ENCODE peak calls at places on chromosome 15, in eight cellular contexts. C, P, V, R, I, M, T and Q are unnamed samples.

GRCh38 chr15:25056484-25057429 is 102.0 kb downstream of the SNRPN start:
- DNase-seq in I (no peak), C (no peak), M (no peak), T (no peak), R (peak; percentile 46), V (peak; percentile 65), P (no peak), Q (no peak)

GRCh38 chr15:90624278-90624930 is 92.7 kb upstream of the BLM start:
- DNase-seq in V (no peak), M (no peak), T (no peak), R (no peak), C (no peak), P (no peak), I (no peak), Q (no peak)

GRCh38 chr15:41281236-41281635 is 50.2 kb downstream of the CHP1 start:
- DNase-seq in C (no peak), M (no peak), R (no peak), P (no peak), T (peak; percentile 83), V (no peak), I (no peak), Q (no peak)

GRCh38 chr15:66841953-66842681 is 140.1 kb downstream of the SMAD6 start:
- DNase-seq in V (no peak), M (peak; percentile 38), R (peak; percentile 94), T (peak; percentile 90), C (no peak), P (peak; percentile 95), I (no peak), Q (peak; percentile 96)

GRCh38 chr15:55942332-55942731 is 51.1 kb downstream of the NEDD4 start:
- DNase-seq in R (no peak), T (no peak), M (no peak), V (no peak), P (no peak), I (no peak), C (no peak), Q (no peak)

GRCh38 chr15:52394020-52394608 is 98.5 kb upstream of the MYO5C start:
- DNase-seq in P (no peak), V (no peak), T (no peak), M (no peak), R (no peak), C (no peak), I (no peak), Q (no peak)

GRCh38 chr15:70182858-70183695 is 85.4 kb upstream of the TLE3 start:
- DNase-seq in T (no peak), I (no peak), M (no peak), P (peak; percentile 20), V (no peak), R (peak; percentile 26), C (no peak), Q (no peak)

GRCh38 chr15:88747626-88748025 is 55.6 kb upstream of the ACAN start:
- DNase-seq in T (no peak), P (no peak), R (no peak), I (no peak), C (no peak), V (no peak), M (no peak), Q (no peak)

DNA sequence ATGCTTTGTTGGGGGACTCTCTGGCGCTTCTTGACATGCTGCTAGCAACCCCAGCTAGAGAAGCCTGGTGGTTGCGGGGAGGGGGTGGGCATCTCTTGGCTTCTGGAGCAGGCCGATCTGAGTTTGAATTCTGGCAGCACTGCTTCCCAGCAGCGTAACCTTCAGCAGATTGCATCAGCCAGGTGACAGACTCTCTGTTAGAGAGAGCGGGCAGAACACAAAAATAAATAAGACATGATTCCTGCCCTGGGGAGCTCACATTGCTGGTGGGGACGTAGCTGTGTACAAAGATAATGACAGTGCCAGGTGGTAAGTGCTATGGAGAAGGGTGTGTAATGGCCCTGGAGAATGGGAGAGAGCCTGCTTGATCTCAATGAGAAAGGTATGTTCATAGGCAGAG is 87.4 kb downstream of the THSD4 start:
- DNase-seq in C (no peak), I (no peak), T (no peak), P (no peak), V (no peak), M (no peak), R (no peak), Q (no peak)
- H3K27ac ChIP-seq in C (no peak overlapping the region), I (no peak overlapping the region), T (no peak overlapping the region), P (no peak overlapping the region), V (no peak overlapping the region), M (no peak overlapping the region), R (no peak overlapping the region), Q (no peak overlapping the region)

GRCh38 chr15:79283252-79284048 is 928 bp downstream of the ANKRD34C start:
- DNase-seq in C (no peak), V (peak; percentile 73), P (no peak), M (no peak), I (no peak), R (peak; percentile 73), T (peak; percentile 18), Q (no peak)
- H3K4me3 ChIP-seq in C (no peak overlapping the region), V (no peak overlapping the region), P (no peak overlapping the region), M (no peak overlapping the region), I (no peak overlapping the region), R (no peak overlapping the region), T (no peak overlapping the region), Q (no peak overlapping the region)

GRCh38 chr15:77483426-77483825 is 62.7 kb downstream of the HMG20A start:
- DNase-seq in C (no peak), T (no peak), I (no peak), P (no peak), R (no peak), V (no peak), M (no peak), Q (no peak)
- H3K27ac ChIP-seq in C (no peak overlapping the region), T (peak overlapping the region; percentile 6), I (no peak overlapping the region), P (no peak overlapping the region), R (no peak overlapping the region), V (no peak overlapping the region), M (no peak overlapping the region), Q (no peak overlapping the region)

GRCh38 chr15:71549100-71549499 is 261.3 kb upstream of the NR2E3 start:
- DNase-seq in T (no peak), I (no peak), C (no peak), P (no peak), R (no peak), M (no peak), V (no peak), Q (no peak)
- H3K4me3 ChIP-seq in T (no peak overlapping the region), I (no peak overlapping the region), C (no peak overlapping the region), P (no peak overlapping the region), R (no peak overlapping the region), M (no peak overlapping the region), V (no peak overlapping the region), Q (no peak overlapping the region)

GRCh38 chr15:94387854-94388441 is 156.6 kb downstream of the MCTP2 start:
- DNase-seq in V (no peak), I (no peak), C (peak; percentile 77), P (no peak), M (peak; percentile 35), R (no peak), T (no peak), Q (no peak)

GRCh38 chr15:94383041-94383440 is 151.7 kb downstream of the MCTP2 start:
- DNase-seq in R (no peak), T (no peak), C (peak; percentile 63), I (no peak), P (no peak), M (no peak), V (no peak), Q (no peak)

GRCh38 chr15:94385441-94385840 is 154.1 kb downstream of the MCTP2 start:
- DNase-seq in V (no peak), T (no peak), R (no peak), P (no peak), I (no peak), C (no peak), M (no peak), Q (no peak)

GRCh38 chr15:94383706-94384105 is 152.3 kb downstream of the MCTP2 start:
- DNase-seq in P (no peak), V (no peak), T (peak; percentile 43), R (no peak), C (no peak), M (no peak), I (no peak), Q (no peak)

GRCh38 chr15:94387442-94387841 is 156.1 kb downstream of the MCTP2 start:
- DNase-seq in T (no peak), M (no peak), I (no peak), R (no peak), V (no peak), C (no peak), P (no peak), Q (no peak)
- H3K27ac ChIP-seq in T (no peak overlapping the region), M (no peak overlapping the region), I (no peak overlapping the region), R (peak overlapping the region; percentile 33), V (no peak overlapping the region), C (peak overlapping the region; percentile 13), P (no peak overlapping the region), Q (no peak overlapping the region)